ENCODE peak calls at places on chromosomes 4 and X, in nine cellular contexts. U is WTC11; F is NCI-H524; C is nucleus accumbens; B is memory B cell; L is central memory CD8-positive, alpha-beta T cell; H is HFF-Myc; J is G401; A is GM13977. D is an unnamed sample.

GRCh38 chr4:158129649-158130048 is 43.2 kb downstream of the GASK1B start:
- DNase-seq in U (no peak), F (no peak), C (no peak), B (no peak), L (no peak), H (no peak), J (no peak), A (no peak), D (no peak)

GRCh38 chr4:30717208-30718020 is 2.8 kb upstream of the PCDH7 start:
- DNase-seq in U (peak; percentile 76), F (peak; percentile 59), C (peak; percentile 69), B (no peak), L (no peak), H (no peak), J (peak; percentile 19), A (peak; percentile 49), D (peak; percentile 53)

GRCh38 chr4:112702892-112703291 is 65.9 kb downstream of the LARP7 start:
- DNase-seq in U (no peak), F (no peak), C (no peak), B (no peak), L (no peak), H (no peak), J (no peak), A (no peak), D (no peak)

GRCh38 chr4:6829077-6829476 is 46.5 kb downstream of the KIAA0232 start:
- DNase-seq in U (no peak), F (no peak), C (no peak), B (no peak), L (no peak), H (no peak), J (no peak), A (no peak), D (no peak)

GRCh38 chrX:46665232-46666162 is 91.9 kb downstream of the CHST7 start:
- DNase-seq in U (no peak), F (no peak), C (no peak), B (no peak), L (no peak), H (no peak), J (no peak), A (no peak), D (no peak)

GRCh38 chr4:136918772-136919171 is 613.5 kb downstream of the PCDH18 start:
- DNase-seq in U (no peak), F (no peak), C (no peak), B (no peak), L (no peak), H (no peak), J (no peak), A (no peak), D (no peak)

GRCh38 chr4:56976283-56976877 is 1.0 kb downstream of the NOA1 start:
- DNase-seq in U (no peak), F (no peak), C (no peak), B (no peak), L (no peak), H (no peak), J (no peak), A (no peak), D (peak; percentile 14)

GRCh38 chr4:40719008-40719623 is 30.6 kb upstream of the NSUN7 start:
- DNase-seq in U (no peak), F (peak; percentile 24), C (no peak), B (peak; percentile 6), L (no peak), H (no peak), J (peak; percentile 61), A (peak; percentile 66), D (peak; percentile 58)

GRCh38 chr4:130393246-130394041 is 1297.5 kb downstream of the C4orf33 start:
- DNase-seq in U (no peak), F (no peak), C (no peak), B (no peak), L (no peak), H (no peak), J (no peak), A (no peak), D (no peak)

GRCh38 chrX:136999021-136999420 is 34.8 kb downstream of the GPR101 start:
- DNase-seq in U (no peak), F (no peak), C (no peak), B (no peak), L (no peak), H (no peak), J (no peak), A (no peak), D (no peak)

GRCh38 chrX:83419030-83419792 is 88.9 kb upstream of the POU3F4 start:
- DNase-seq in U (no peak), F (no peak), C (no peak), B (no peak), L (no peak), H (no peak), J (no peak), A (no peak), D (no peak)

GRCh38 chr4:84870398-84871163 is 95.9 kb downstream of the WDFY3 start:
- DNase-seq in U (peak; percentile 35), F (no peak), C (no peak), B (no peak), L (no peak), H (no peak), J (no peak), A (no peak), D (no peak)

GRCh38 chrX:143669395-143669794 is 33.5 kb upstream of the SLITRK4 start:
- DNase-seq in U (no peak), F (peak; percentile 28), C (no peak), B (no peak), L (no peak), H (no peak), J (peak; percentile 3), A (no peak), D (no peak)

GRCh38 chrX:112081781-112082482 is 644 bp downstream of the TRPC5 start:
- DNase-seq in U (peak; percentile 36), F (peak; percentile 7), C (no peak), B (no peak), L (no peak), H (no peak), J (no peak), A (no peak), D (no peak)

GRCh38 chr4:5863461-5864113 is 29.3 kb downstream of the CRMP1 start:
- DNase-seq in U (no peak), F (no peak), C (peak; percentile 43), B (no peak), L (no peak), H (peak; percentile 51), J (no peak), A (no peak), D (no peak)

GRCh38 chrX:112826020-112826419 is 14.6 kb downstream of the AMOT start:
- DNase-seq in U (no peak), F (no peak), C (no peak), B (no peak), L (no peak), H (no peak), J (no peak), A (no peak), D (no peak)

GRCh38 chr4:11228575-11228974 is 200.1 kb downstream of the HS3ST1 start:
- DNase-seq in U (no peak), F (no peak), C (no peak), B (no peak), L (no peak), H (no peak), J (no peak), A (no peak), D (no peak)

GRCh38 chrX:9789555-9789954 is 3.3 kb downstream of the SHROOM2 start:
- DNase-seq in U (peak; percentile 42), F (no peak), C (no peak), B (no peak), L (no peak), H (no peak), J (no peak), A (no peak), D (no peak)

GRCh38 chr4:74716436-74716765 is 77.9 kb downstream of the BTC start:
- DNase-seq in U (no peak), F (no peak), C (no peak), B (no peak), L (no peak), H (no peak), J (no peak), A (no peak), D (no peak)

GRCh38 chr4:48141048-48141447 is 7.0 kb upstream of the TXK start:
- DNase-seq in U (no peak), F (no peak), C (no peak), B (peak; percentile 9), L (no peak), H (peak; percentile 16), J (peak; percentile 21), A (peak; percentile 37), D (no peak)

GRCh38 chrX:26208012-26208411 is 8.0 kb upstream of the MAGEB5 start:
- DNase-seq in U (no peak), F (no peak), C (no peak), B (no peak), L (no peak), H (no peak), J (no peak), A (no peak), D (no peak)

GRCh38 chr4:24813732-24814131 is 18.4 kb downstream of the SOD3 start:
- DNase-seq in U (no peak), F (no peak), C (no peak), B (no peak), L (no peak), H (no peak), J (no peak), A (no peak), D (no peak)

GRCh38 chrX:153974003-153974725 is 1.6 kb downstream of the TMEM187 start:
- DNase-seq in U (no peak), F (no peak), C (no peak), B (no peak), L (no peak), H (no peak), J (no peak), A (no peak), D (no peak)

GRCh38 chr4:65393078-65393477 is 277.2 kb downstream of the EPHA5 start:
- DNase-seq in U (no peak), F (no peak), C (no peak), B (no peak), L (no peak), H (no peak), J (no peak), A (no peak), D (no peak)

GRCh38 chrX:70174754-70175153 is 2.5 kb upstream of the DGAT2L6 start:
- DNase-seq in U (no peak), F (no peak), C (no peak), B (no peak), L (no peak), H (no peak), J (no peak), A (no peak), D (no peak)

GRCh38 chrX:154542723-154543424 is 3.8 kb downstream of the G6PD start:
- DNase-seq in U (no peak), F (no peak), C (no peak), B (no peak), L (no peak), H (no peak), J (peak; percentile 64), A (no peak), D (no peak)

GRCh38 chr4:3451956-3452355 is 10.2 kb downstream of the HGFAC start:
- DNase-seq in U (no peak), F (no peak), C (no peak), B (no peak), L (no peak), H (peak; percentile 33), J (no peak), A (no peak), D (no peak)

GRCh38 chr4:13918110-13918509 is 290.6 kb upstream of the BOD1L1 start:
- DNase-seq in U (no peak), F (no peak), C (no peak), B (no peak), L (no peak), H (peak; percentile 98), J (no peak), A (no peak), D (no peak)

GRCh38 chrX:140141444-140142029 is 176.2 kb upstream of the CXorf66 start:
- DNase-seq in U (peak; percentile 28), F (peak; percentile 0), C (peak; percentile 8), B (peak; percentile 0), L (no peak), H (no peak), J (peak; percentile 29), A (peak; percentile 58), D (peak; percentile 16)

GRCh38 chrX:123756320-123756719 is 23.5 kb upstream of the THOC2 start:
- DNase-seq in U (no peak), F (no peak), C (no peak), B (no peak), L (no peak), H (no peak), J (no peak), A (no peak), D (no peak)

GRCh38 chr4:40199999-40200880 is 3.4 kb downstream of the RHOH start:
- DNase-seq in U (no peak), F (no peak), C (no peak), B (no peak), L (peak; percentile 61), H (no peak), J (no peak), A (peak; percentile 39), D (no peak)

D was measured in WERI-Rb-1.